ENCODE peak calls at places on chromosomes 5 and 9, in six cellular contexts. B, C, W, K, I and V are unnamed samples.

GRCh38 chr5:16834029-16834428 is 102.1 kb downstream of the MYO10 start:
- DNase-seq in B (no peak), K (no peak), W (no peak), I (no peak), C (no peak), V (no peak)

GRCh38 chr5:35324679-35325078 is 94.4 kb upstream of the PRLR start:
- DNase-seq in I (no peak), B (no peak), C (no peak), W (no peak), K (no peak), V (no peak)

GRCh38 chr9:82148849-82149544 is 160.4 kb downstream of the SPATA31D1 start:
- DNase-seq in B (peak; percentile 71), C (no peak), I (no peak), K (no peak), W (no peak), V (no peak)

GRCh38 chr9:78038620-78039300 is 7.1 kb upstream of the GNAQ start:
- DNase-seq in C (no peak), K (no peak), I (no peak), W (peak; percentile 35), B (no peak), V (no peak)

GRCh38 chr9:136075881-136076678 is 19.0 kb downstream of the NACC2 start:
- DNase-seq in I (no peak), B (no peak), W (no peak), C (no peak), K (no peak), V (no peak)

GRCh38 chr9:90841213-90841612 is 39.6 kb downstream of the SYK start:
- DNase-seq in C (no peak), W (no peak), I (no peak), B (no peak), K (no peak), V (no peak)

GRCh38 chr5:149240354-149240998 is 31.2 kb upstream of the AFAP1L1 start:
- DNase-seq in C (no peak), I (no peak), B (no peak), K (no peak), W (peak; percentile 7), V (no peak)

GRCh38 chr9:93108301-93109041 is 12.5 kb downstream of the CARD19 start:
- DNase-seq in I (no peak), B (no peak), C (no peak), W (peak; percentile 46), K (no peak), V (no peak)

GRCh38 chr9:98087420-98088354 is 31.2 kb downstream of the NANS start:
- DNase-seq in B (no peak), W (no peak), K (no peak), C (peak; percentile 36), I (no peak), V (no peak)

GRCh38 chr9:129875687-129876395 is 40.6 kb downstream of the USP20 start:
- DNase-seq in I (no peak), W (no peak), K (no peak), B (no peak), C (no peak), V (no peak)

GRCh38 chr5:71662381-71662780 is 56.7 kb upstream of the CARTPT start:
- DNase-seq in B (no peak), C (no peak), I (no peak), W (no peak), K (no peak), V (no peak)

GRCh38 chr9:91778031-91778430 is 172.0 kb downstream of the ROR2 start:
- DNase-seq in C (no peak), B (no peak), W (no peak), K (no peak), I (no peak), V (no peak)

GRCh38 chr5:173313311-173313710 is 14.9 kb downstream of the STC2 start:
- DNase-seq in B (no peak), W (no peak), C (no peak), I (no peak), K (no peak), V (no peak)

DNA sequence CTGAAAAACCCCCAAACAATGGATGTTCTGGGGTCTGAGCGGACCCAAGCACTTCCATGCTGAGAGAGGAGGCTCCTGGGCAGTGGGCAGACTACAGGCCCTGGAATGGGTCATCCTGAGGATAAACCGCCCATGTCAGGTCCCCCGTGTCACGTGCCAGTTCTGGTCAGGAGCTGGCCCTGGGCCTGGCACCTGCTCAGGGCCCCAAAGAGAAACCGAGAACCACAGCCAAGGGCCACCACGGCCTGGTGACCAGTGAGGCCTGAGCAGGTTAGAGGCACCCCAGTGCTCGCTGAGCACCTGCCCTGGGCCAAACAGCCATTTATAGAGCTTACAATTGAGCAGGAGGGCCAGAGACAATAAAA is 15.8 kb downstream of the LMAN2 start:
- DNase-seq in I (no peak), B (no peak), W (no peak), C (no peak), K (no peak), V (no peak)
- H4K20me1 ChIP-seq in I (peaks cover 3% of the 10 kb centered on the region), B (peaks cover 4% of the 10 kb centered on the region), W (peaks cover 8% of the 10 kb centered on the region), C (no peaks in the 10 kb centered on the region), K (no peaks in the 10 kb centered on the region), V (no peaks in the 10 kb centered on the region)

GRCh38 chr9:95055851-95056551 is 261.5 kb downstream of the FANCC start:
- DNase-seq in K (no peak), C (no peak), I (no peak), B (peak; percentile 70), W (no peak), V (no peak)

GRCh38 chr9:95057121-95057520 is 260.4 kb downstream of the FANCC start:
- DNase-seq in K (no peak), I (no peak), C (no peak), W (no peak), B (peak; percentile 49), V (no peak)

GRCh38 chr9:95053611-95054440 is 263.7 kb downstream of the FANCC start:
- DNase-seq in K (no peak), C (no peak), W (no peak), B (no peak), I (no peak), V (no peak)

GRCh38 chr9:95058121-95058785 is 259.3 kb downstream of the FANCC start:
- DNase-seq in I (no peak), W (no peak), B (no peak), K (no peak), C (no peak), V (no peak)

GRCh38 chr9:95055337-95055850 is 262.1 kb downstream of the FANCC start:
- DNase-seq in C (no peak), W (no peak), K (no peak), B (no peak), I (no peak), V (no peak)
- TF ChIP-seq SIN3A in C (no peak), W (no peak), K (no peak), B (no peak), I (no peak), V (no peak)

GRCh38 chr5:89128930-89129625 is 246.1 kb upstream of the MEF2C start:
- DNase-seq in I (no peak), W (peak; percentile 83), B (peak; percentile 28), K (no peak), C (no peak), V (no peak)
- TF ChIP-seq RAD21 in I (no peak), W (no peak), B (peak; percentile 7), K (no peak), C (no peak), V (no peak)

GRCh38 chr5:10374623-10375022 is 21.1 kb downstream of the MARCHF6 start:
- DNase-seq in C (no peak), B (no peak), K (no peak), W (no peak), I (no peak), V (no peak)

GRCh38 chr5:10374032-10374431 is 20.5 kb downstream of the MARCHF6 start:
- DNase-seq in B (no peak), K (no peak), C (no peak), I (no peak), W (no peak), V (no peak)

GRCh38 chr5:10367586-10367985 is 14.1 kb downstream of the MARCHF6 start:
- DNase-seq in C (no peak), W (no peak), K (no peak), B (no peak), I (no peak), V (no peak)

GRCh38 chr5:10372726-10373709 is 19.5 kb downstream of the MARCHF6 start:
- DNase-seq in C (no peak), I (no peak), B (no peak), W (no peak), K (no peak), V (no peak)

DNA sequence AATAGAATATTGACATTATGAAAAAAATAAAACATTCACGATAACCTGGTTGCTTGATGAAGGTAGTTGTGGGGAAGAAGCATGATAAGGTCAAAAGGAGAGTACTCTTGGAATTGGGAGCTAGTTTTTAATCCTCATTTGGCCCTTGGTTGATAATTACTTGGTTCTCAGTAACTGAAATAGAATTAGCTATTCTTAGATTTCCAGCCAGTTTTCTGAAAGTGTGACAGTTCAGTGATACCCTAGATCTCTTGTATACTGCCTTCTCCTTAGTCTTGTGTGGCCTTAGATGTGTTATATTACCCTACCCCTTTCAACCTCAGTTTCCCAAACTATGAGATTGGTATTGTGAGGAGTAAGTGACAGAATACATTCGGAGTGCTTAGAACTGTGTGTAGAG is 17.4 kb downstream of the MARCHF6 start:
- DNase-seq in I (no peak), B (no peak), C (no peak), K (no peak), W (no peak), V (no peak)
- H4K20me1 ChIP-seq in I (peaks cover 44% of the 10 kb centered on the region), B (peaks cover 95% of the 10 kb centered on the region), C (peaks cover 11% of the 10 kb centered on the region), K (peaks cover 2% of the 10 kb centered on the region), W (peaks cover 17% of the 10 kb centered on the region), V (peaks cover 21% of the 10 kb centered on the region)

GRCh38 chr5:163569284-163569683 is 63.9 kb downstream of the MAT2B start:
- DNase-seq in I (no peak), B (peak; percentile 51), W (no peak), K (no peak), C (no peak), V (no peak)
- TF ChIP-seq SIN3A in I (no peak), B (no peak), W (no peak), K (no peak), C (no peak), V (no peak)

GRCh38 chr5:137753986-137754235 is 252 bp downstream of the HNRNPA0 start:
- DNase-seq in B (no peak), W (no peak), K (no peak), C (no peak), I (no peak), V (no peak)
- TF ChIP-seq RAD21 in B (no peak), W (no peak), K (no peak), C (no peak), I (no peak), V (no peak)